ENCODE peak calls at places on chromosomes 7 and 10, in six cellular contexts. K is neural progenitor cell, I is HCT116, T is SK-N-SH, R is MM.1S, C is PC-3. O is an unnamed sample.

GRCh38 chr7:6242561-6242960 is 29.9 kb downstream of the CYTH3 start:
- DNase-seq in I (no peak), K (no peak), R (no peak), T (no peak), C (no peak), O (no peak)

GRCh38 chr7:153641202-153641601 is 411.0 kb upstream of the DPP6 start:
- DNase-seq in T (no peak), K (no peak), C (no peak), R (no peak), I (no peak), O (no peak)

GRCh38 chr10:12806228-12807095 is 195.1 kb downstream of the CCDC3 start:
- DNase-seq in R (no peak), I (no peak), K (no peak), C (no peak), T (peak; percentile 36), O (no peak)

GRCh38 chr10:77390481-77390891 is 247.1 kb downstream of the KCNMA1 start:
- DNase-seq in I (no peak), T (no peak), R (no peak), K (no peak), C (peak; percentile 72), O (no peak)

GRCh38 chr10:130804778-130805634 is 506.5 kb downstream of the TCERG1L start:
- DNase-seq in C (no peak), R (no peak), T (peak; percentile 7), K (no peak), I (no peak), O (no peak)

GRCh38 chr7:87831127-87831526 is 45.0 kb downstream of the SLC25A40 start:
- DNase-seq in I (no peak), R (no peak), T (no peak), C (no peak), K (no peak), O (no peak)

GRCh38 chr10:5553400-5554170 is 28.8 kb downstream of the CALML3 start:
- DNase-seq in R (no peak), T (no peak), I (no peak), C (no peak), K (no peak), O (no peak)

GRCh38 chr10:88070080-88070880 is 206.9 kb downstream of the PTEN start:
- DNase-seq in T (no peak), I (no peak), K (no peak), R (no peak), C (no peak), O (peak; percentile 44)

GRCh38 chr10:128877141-128877540 is 589.9 kb upstream of the MGMT start:
- DNase-seq in C (no peak), R (no peak), I (no peak), T (no peak), K (no peak), O (no peak)

GRCh38 chr7:525740-526139 is 6.1 kb upstream of the PDGFA start:
- DNase-seq in R (no peak), I (no peak), T (no peak), K (no peak), C (peak; percentile 41), O (no peak)

GRCh38 chr7:2042650-2043049 is 190.1 kb downstream of the MAD1L1 start:
- DNase-seq in R (no peak), T (no peak), I (no peak), C (no peak), K (no peak), O (no peak)

GRCh38 chr10:123576706-123577105 is 89.4 kb upstream of the GPR26 start:
- DNase-seq in T (no peak), I (no peak), K (no peak), R (no peak), C (no peak), O (no peak)

GRCh38 chr7:118214051-118214832 is 10.3 kb upstream of the ANKRD7 start:
- DNase-seq in T (peak; percentile 96), R (peak; percentile 75), C (no peak), K (no peak), I (no peak), O (no peak)

GRCh38 chr7:89623018-89623672 is 531.1 kb upstream of the STEAP1 start:
- DNase-seq in K (peak; percentile 59), R (peak; percentile 60), C (peak; percentile 52), I (peak; percentile 23), T (peak; percentile 37), O (peak; percentile 58)

GRCh38 chr7:89104748-89105685 is 309.5 kb upstream of the TEX47 start:
- DNase-seq in C (peak; percentile 70), K (no peak), R (no peak), T (no peak), I (no peak), O (no peak)

GRCh38 chr7:91357379-91357778 is 93.1 kb downstream of the FZD1 start:
- DNase-seq in R (no peak), T (no peak), I (no peak), K (no peak), C (peak; percentile 25), O (no peak)

GRCh38 chr10:42783181-42783549 is 570 bp downstream of the BMS1 start:
- DNase-seq in K (peak; percentile 29), T (no peak), C (peak; percentile 68), R (no peak), I (no peak), O (peak; percentile 51)

GRCh38 chr7:100865971-100866720 is 1.0 kb upstream of the TRIP6 start:
- DNase-seq in I (peak; percentile 55), R (no peak), C (peak; percentile 87), T (peak; percentile 63), K (no peak), O (no peak)

GRCh38 chr10:77702166-77702565 is 64.6 kb upstream of the KCNMA1 start:
- DNase-seq in C (peak; percentile 100), T (no peak), K (no peak), I (no peak), R (no peak), O (peak; percentile 49)

GRCh38 chr10:35463105-35463867 is 127.0 kb downstream of the CCNY start:
- DNase-seq in T (no peak), C (no peak), I (no peak), K (no peak), R (no peak), O (no peak)

GRCh38 chr7:130222-130572 is 62.2 kb upstream of the FAM20C start:
- DNase-seq in I (no peak), T (no peak), C (no peak), R (no peak), K (no peak), O (no peak)

GRCh38 chr10:101879456-101880189 is 36.0 kb upstream of the KCNIP2 start:
- DNase-seq in C (peak; percentile 89), T (no peak), K (no peak), R (no peak), I (no peak), O (no peak)

GRCh38 chr7:100568936-100569844 is 4.5 kb downstream of the SAP25 start:
- DNase-seq in I (no peak), K (peak; percentile 94), R (no peak), C (no peak), T (peak; percentile 79), O (peak; percentile 80)

GRCh38 chr10:82796510-82796909 is 921.5 kb downstream of the NRG3 start:
- DNase-seq in C (no peak), R (no peak), T (peak; percentile 9), K (no peak), I (no peak), O (no peak)

GRCh38 chr7:131509781-131510180 is 46.6 kb downstream of the PODXL start:
- DNase-seq in C (no peak), K (no peak), R (no peak), I (no peak), T (no peak), O (no peak)

GRCh38 chr10:129140861-129141260 is 326.2 kb upstream of the MGMT start:
- DNase-seq in T (peak; percentile 36), K (no peak), I (no peak), C (no peak), R (no peak), O (no peak)

GRCh38 chr10:110609592-110609991 is 34.5 kb upstream of the RBM20 start:
- DNase-seq in T (peak; percentile 59), K (no peak), R (no peak), I (peak; percentile 15), C (peak; percentile 26), O (no peak)

GRCh38 chr10:99870051-99870730 is 87.8 kb downstream of the ABCC2 start:
- DNase-seq in R (no peak), K (no peak), C (no peak), T (no peak), I (no peak), O (no peak)

GRCh38 chr10:99874341-99875085 is 92.1 kb downstream of the ABCC2 start:
- DNase-seq in K (no peak), R (no peak), C (no peak), I (no peak), T (no peak), O (no peak)

GRCh38 chr10:99875473-99875872 is 93.0 kb downstream of the ABCC2 start:
- DNase-seq in I (no peak), K (no peak), R (no peak), C (no peak), T (no peak), O (no peak)

GRCh38 chr10:99873846-99874245 is 91.4 kb downstream of the ABCC2 start:
- DNase-seq in R (no peak), K (no peak), C (no peak), T (no peak), I (no peak), O (no peak)

GRCh38 chr10:99872367-99873162 is 90.1 kb downstream of the ABCC2 start:
- DNase-seq in K (no peak), I (no peak), R (no peak), C (peak; percentile 2), T (no peak), O (peak; percentile 66)
- TF ChIP-seq EZH2phosphoT487 in K (no peak), I (no peak), R (no peak), C (no peak), T (no peak), O (no peak)

GRCh38 chr7:34041716-34042115 is 136.4 kb downstream of the BMPER start:
- DNase-seq in T (no peak), R (no peak), K (no peak), I (no peak), C (no peak), O (no peak)
- TF ChIP-seq CTCF in T (no peak), R (no peak), K (no peak), I (no peak), C (no peak), O (no peak)

DNA sequence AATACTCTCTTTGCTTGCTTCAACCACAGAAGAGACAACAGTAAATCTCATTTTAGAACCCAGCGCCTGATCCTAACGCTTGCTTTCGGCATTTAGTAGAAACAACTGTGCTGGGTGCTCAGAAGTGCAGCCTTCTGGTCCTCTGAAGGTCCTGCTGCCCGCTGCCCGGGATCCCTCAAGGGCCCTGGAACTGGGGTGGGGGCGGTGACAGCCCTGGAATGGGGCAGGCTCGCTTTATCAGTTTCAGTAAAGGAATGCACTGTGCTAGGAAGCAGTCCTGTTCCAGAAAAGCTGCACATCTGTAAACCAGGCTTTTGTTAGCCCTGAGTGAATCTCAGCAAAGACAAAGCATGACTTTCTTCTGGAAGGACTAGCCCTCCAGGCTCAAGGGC is 254.6 kb downstream of the TNS3 start:
- DNase-seq in I (no peak), R (no peak), C (no peak), K (no peak), T (peak; percentile 64), O (no peak)
- H3K4me3 ChIP-seq in I (no peak overlapping the region), R (no peak overlapping the region), C (no peak overlapping the region), K (peak overlapping the region; percentile 33), T (no peak overlapping the region), O (no peak overlapping the region)

DNA sequence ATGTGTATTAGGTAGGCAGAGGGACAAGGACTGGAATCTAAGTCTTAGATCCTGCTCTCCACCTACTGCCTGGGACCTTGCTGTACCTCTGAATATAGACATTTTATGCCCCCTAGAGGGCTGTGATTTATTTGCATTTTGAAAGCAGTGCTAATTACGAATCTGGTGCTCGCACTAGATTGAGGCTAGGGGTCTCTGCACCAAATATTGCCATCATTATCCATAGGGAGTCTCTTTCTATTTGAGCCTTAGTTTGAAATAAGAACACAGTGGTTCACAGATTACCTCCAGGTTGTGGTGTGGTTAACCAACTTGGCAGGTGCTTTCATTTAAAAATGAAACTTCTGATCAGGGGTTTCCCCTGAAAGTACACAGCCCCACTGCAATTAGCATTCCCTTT is 41.8 kb downstream of the CNNM1 start:
- DNase-seq in R (peak; percentile 67), K (peak; percentile 55), C (no peak), T (peak; percentile 56), I (peak; percentile 42), O (peak; percentile 67)
- TF ChIP-seq EZH2phosphoT487 in R (no peak), K (no peak), C (no peak), T (no peak), I (no peak), O (no peak)